ENCODE peak calls at places on chromosomes 12 and 14, in eight cellular contexts. B is GM12891, S is gastrocnemius medialis, K is cardiac fibroblast, T is Right ventricle myocardium superior, F is mucosa of descending colon, E is head of caudate nucleus, R is NCI-H2227 treated with DMSO at 0.1 percent for 48 hours. N is an unnamed sample.
A peak's percentile ranks its signal among the peaks of the same experiment; 100 is the strongest.

GRCh38 chr14:89447182-89447970 is 30.3 kb upstream of the FOXN3 start:
- DNase-seq in B (no peak), S (no peak), K (no peak), T (no peak), F (no peak), E (no peak), R (no peak), N (no peak)

GRCh38 chr14:102407258-102407657 is 44.5 kb downstream of the TECPR2 start:
- DNase-seq in B (no peak), S (peak; percentile 73), K (no peak), T (no peak), F (no peak), E (no peak), R (no peak), N (no peak)

GRCh38 chr12:71183018-71183417 is 25.2 kb upstream of the TSPAN8 start:
- DNase-seq in B (no peak), S (no peak), K (peak; percentile 76), T (no peak), F (no peak), E (no peak), R (no peak), N (no peak)

GRCh38 chr12:55973598-55974307 is at the start of gene RAB5B:
- DNase-seq in B (peak; percentile 92), S (peak; percentile 100), K (peak; percentile 100), T (peak; percentile 100), F (peak; percentile 97), E (peak; percentile 100), R (peak; percentile 99), N (peak; percentile 96)

GRCh38 chr12:2688381-2688881 is 106.3 kb upstream of the FKBP4 start:
- DNase-seq in B (no peak), S (no peak), K (no peak), T (no peak), F (no peak), E (no peak), R (no peak), N (no peak)

GRCh38 chr12:60201891-60202290 is 606.1 kb downstream of the SLC16A7 start:
- DNase-seq in B (no peak), S (no peak), K (peak; percentile 39), T (no peak), F (no peak), E (no peak), R (no peak), N (no peak)

GRCh38 chr12:103751600-103751999 is 89.4 kb downstream of the NT5DC3 start:
- DNase-seq in B (no peak), S (no peak), K (no peak), T (no peak), F (no peak), E (no peak), R (no peak), N (no peak)

GRCh38 chr12:102394200-102394599 is 86.2 kb downstream of the IGF1 start:
- DNase-seq in B (no peak), S (no peak), K (no peak), T (no peak), F (no peak), E (no peak), R (no peak), N (no peak)

GRCh38 chr12:50986961-50987737 is 34.8 kb downstream of the HIGD1C start:
- DNase-seq in B (no peak), S (peak; percentile 49), K (peak; percentile 73), T (no peak), F (no peak), E (peak; percentile 12), R (no peak), N (peak; percentile 45)

GRCh38 chr14:21258889-21259787 is 10.1 kb downstream of the HNRNPC start:
- DNase-seq in B (no peak), S (no peak), K (no peak), T (no peak), F (no peak), E (no peak), R (no peak), N (no peak)

GRCh38 chr12:70177637-70178036 is 65.6 kb upstream of the CNOT2 start:
- DNase-seq in B (no peak), S (no peak), K (peak; percentile 21), T (no peak), F (no peak), E (no peak), R (no peak), N (no peak)

GRCh38 chr12:13000616-13000934 is 510 bp upstream of the HEBP1 start:
- DNase-seq in B (peak; percentile 43), S (no peak), K (no peak), T (no peak), F (no peak), E (no peak), R (no peak), N (peak; percentile 33)

GRCh38 chr14:95229749-95230148 is 72.4 kb upstream of the DICER1 start:
- DNase-seq in B (no peak), S (no peak), K (no peak), T (no peak), F (no peak), E (no peak), R (no peak), N (no peak)